ENCODE peak calls at places on chromosome 15, in five cellular contexts. One of them, this sample, is unnamed.

GRCh38 chr15:50138391-50138790 is 19.4 kb upstream of the ATP8B4 start:
- DNase-seq in stimulated activated CD4-positive, alpha-beta T cell treated with anti-CD3 and anti-CD28 coated beads, Interleukin-1b, Interleukin-23, amount 100 ng/mL, for 1 hour: no peak
- DNase-seq in activated CD4-positive, alpha-beta memory T cell treated with anti-CD3 and anti-CD28 coated beads, Interleukin-2, amount 10 ng/mL, durations not matched to agents 7 days and 5 days: no peak
- DNase-seq in NCI-H82: peak
- DNase-seq in activated CD8-positive, alpha-beta memory T cell treated with anti-CD3 and anti-CD28 coated beads, Interleukin-2, amount 50 U/mL, for 4 hours: no peak
- DNase-seq in this sample: no peak

GRCh38 chr15:68334661-68335124 is 57.1 kb downstream of the FEM1B start:
- DNase-seq in stimulated activated CD4-positive, alpha-beta T cell treated with anti-CD3 and anti-CD28 coated beads, Interleukin-1b, Interleukin-23, amount 100 ng/mL, for 1 hour: no peak
- DNase-seq in activated CD4-positive, alpha-beta memory T cell treated with anti-CD3 and anti-CD28 coated beads, Interleukin-2, amount 10 ng/mL, durations not matched to agents 7 days and 5 days: no peak
- DNase-seq in NCI-H82: no peak
- DNase-seq in activated CD8-positive, alpha-beta memory T cell treated with anti-CD3 and anti-CD28 coated beads, Interleukin-2, amount 50 U/mL, for 4 hours: no peak
- DNase-seq in this sample: no peak

GRCh38 chr15:31501074-31501473 is 174.4 kb downstream of the KLF13 start:
- DNase-seq in stimulated activated CD4-positive, alpha-beta T cell treated with anti-CD3 and anti-CD28 coated beads, Interleukin-1b, Interleukin-23, amount 100 ng/mL, for 1 hour: no peak
- DNase-seq in activated CD4-positive, alpha-beta memory T cell treated with anti-CD3 and anti-CD28 coated beads, Interleukin-2, amount 10 ng/mL, durations not matched to agents 7 days and 5 days: no peak
- DNase-seq in NCI-H82: no peak
- DNase-seq in activated CD8-positive, alpha-beta memory T cell treated with anti-CD3 and anti-CD28 coated beads, Interleukin-2, amount 50 U/mL, for 4 hours: no peak
- DNase-seq in this sample: no peak

GRCh38 chr15:88456733-88457132 is 10.5 kb downstream of the MRPL46 start:
- DNase-seq in stimulated activated CD4-positive, alpha-beta T cell treated with anti-CD3 and anti-CD28 coated beads, Interleukin-1b, Interleukin-23, amount 100 ng/mL, for 1 hour: no peak
- DNase-seq in activated CD4-positive, alpha-beta memory T cell treated with anti-CD3 and anti-CD28 coated beads, Interleukin-2, amount 10 ng/mL, durations not matched to agents 7 days and 5 days: no peak
- DNase-seq in NCI-H82: no peak
- DNase-seq in activated CD8-positive, alpha-beta memory T cell treated with anti-CD3 and anti-CD28 coated beads, Interleukin-2, amount 50 U/mL, for 4 hours: no peak
- DNase-seq in this sample: no peak

GRCh38 chr15:40285151-40285898 is 2.5 kb upstream of the ANKRD63 start:
- DNase-seq in stimulated activated CD4-positive, alpha-beta T cell treated with anti-CD3 and anti-CD28 coated beads, Interleukin-1b, Interleukin-23, amount 100 ng/mL, for 1 hour: no peak
- DNase-seq in activated CD4-positive, alpha-beta memory T cell treated with anti-CD3 and anti-CD28 coated beads, Interleukin-2, amount 10 ng/mL, durations not matched to agents 7 days and 5 days: no peak
- DNase-seq in NCI-H82: no peak
- DNase-seq in activated CD8-positive, alpha-beta memory T cell treated with anti-CD3 and anti-CD28 coated beads, Interleukin-2, amount 50 U/mL, for 4 hours: no peak
- DNase-seq in this sample: no peak

GRCh38 chr15:60695713-60696522 is 217.0 kb upstream of the ICE2 start:
- DNase-seq in stimulated activated CD4-positive, alpha-beta T cell treated with anti-CD3 and anti-CD28 coated beads, Interleukin-1b, Interleukin-23, amount 100 ng/mL, for 1 hour: peak
- DNase-seq in activated CD4-positive, alpha-beta memory T cell treated with anti-CD3 and anti-CD28 coated beads, Interleukin-2, amount 10 ng/mL, durations not matched to agents 7 days and 5 days: peak
- DNase-seq in NCI-H82: no peak
- DNase-seq in activated CD8-positive, alpha-beta memory T cell treated with anti-CD3 and anti-CD28 coated beads, Interleukin-2, amount 50 U/mL, for 4 hours: peak
- DNase-seq in this sample: no peak

GRCh38 chr15:73601449-73602425 is 31.5 kb downstream of the NPTN start:
- DNase-seq in stimulated activated CD4-positive, alpha-beta T cell treated with anti-CD3 and anti-CD28 coated beads, Interleukin-1b, Interleukin-23, amount 100 ng/mL, for 1 hour: no peak
- DNase-seq in activated CD4-positive, alpha-beta memory T cell treated with anti-CD3 and anti-CD28 coated beads, Interleukin-2, amount 10 ng/mL, durations not matched to agents 7 days and 5 days: no peak
- DNase-seq in NCI-H82: peak
- DNase-seq in activated CD8-positive, alpha-beta memory T cell treated with anti-CD3 and anti-CD28 coated beads, Interleukin-2, amount 50 U/mL, for 4 hours: no peak
- DNase-seq in this sample: peak

GRCh38 chr15:31197497-31198414 is 96.2 kb upstream of the TRPM1 start:
- DNase-seq in stimulated activated CD4-positive, alpha-beta T cell treated with anti-CD3 and anti-CD28 coated beads, Interleukin-1b, Interleukin-23, amount 100 ng/mL, for 1 hour: no peak
- DNase-seq in activated CD4-positive, alpha-beta memory T cell treated with anti-CD3 and anti-CD28 coated beads, Interleukin-2, amount 10 ng/mL, durations not matched to agents 7 days and 5 days: peak
- DNase-seq in NCI-H82: peak
- DNase-seq in activated CD8-positive, alpha-beta memory T cell treated with anti-CD3 and anti-CD28 coated beads, Interleukin-2, amount 50 U/mL, for 4 hours: peak
- DNase-seq in this sample: no peak

GRCh38 chr15:41490355-41490754 is 3.3 kb upstream of the ITPKA start:
- DNase-seq in stimulated activated CD4-positive, alpha-beta T cell treated with anti-CD3 and anti-CD28 coated beads, Interleukin-1b, Interleukin-23, amount 100 ng/mL, for 1 hour: no peak
- DNase-seq in activated CD4-positive, alpha-beta memory T cell treated with anti-CD3 and anti-CD28 coated beads, Interleukin-2, amount 10 ng/mL, durations not matched to agents 7 days and 5 days: no peak
- DNase-seq in NCI-H82: no peak
- DNase-seq in activated CD8-positive, alpha-beta memory T cell treated with anti-CD3 and anti-CD28 coated beads, Interleukin-2, amount 50 U/mL, for 4 hours: no peak
- DNase-seq in this sample: no peak

GRCh38 chr15:34879112-34879511 is 83.8 kb upstream of the ACTC1 start:
- DNase-seq in stimulated activated CD4-positive, alpha-beta T cell treated with anti-CD3 and anti-CD28 coated beads, Interleukin-1b, Interleukin-23, amount 100 ng/mL, for 1 hour: no peak
- DNase-seq in activated CD4-positive, alpha-beta memory T cell treated with anti-CD3 and anti-CD28 coated beads, Interleukin-2, amount 10 ng/mL, durations not matched to agents 7 days and 5 days: no peak
- DNase-seq in NCI-H82: no peak
- DNase-seq in activated CD8-positive, alpha-beta memory T cell treated with anti-CD3 and anti-CD28 coated beads, Interleukin-2, amount 50 U/mL, for 4 hours: no peak
- DNase-seq in this sample: no peak

GRCh38 chr15:70419046-70419445 is 321.3 kb upstream of the TLE3 start:
- DNase-seq in stimulated activated CD4-positive, alpha-beta T cell treated with anti-CD3 and anti-CD28 coated beads, Interleukin-1b, Interleukin-23, amount 100 ng/mL, for 1 hour: no peak
- DNase-seq in activated CD4-positive, alpha-beta memory T cell treated with anti-CD3 and anti-CD28 coated beads, Interleukin-2, amount 10 ng/mL, durations not matched to agents 7 days and 5 days: no peak
- DNase-seq in NCI-H82: peak
- DNase-seq in activated CD8-positive, alpha-beta memory T cell treated with anti-CD3 and anti-CD28 coated beads, Interleukin-2, amount 50 U/mL, for 4 hours: no peak
- DNase-seq in this sample: no peak

GRCh38 chr15:56244811-56245576 is 1.3 kb upstream of the RFX7 start:
- DNase-seq in stimulated activated CD4-positive, alpha-beta T cell treated with anti-CD3 and anti-CD28 coated beads, Interleukin-1b, Interleukin-23, amount 100 ng/mL, for 1 hour: no peak
- DNase-seq in activated CD4-positive, alpha-beta memory T cell treated with anti-CD3 and anti-CD28 coated beads, Interleukin-2, amount 10 ng/mL, durations not matched to agents 7 days and 5 days: peak
- DNase-seq in NCI-H82: peak
- DNase-seq in activated CD8-positive, alpha-beta memory T cell treated with anti-CD3 and anti-CD28 coated beads, Interleukin-2, amount 50 U/mL, for 4 hours: peak
- DNase-seq in this sample: peak

GRCh38 chr15:47870956-47871625 is 153.8 kb downstream of the SEMA6D start:
- DNase-seq in stimulated activated CD4-positive, alpha-beta T cell treated with anti-CD3 and anti-CD28 coated beads, Interleukin-1b, Interleukin-23, amount 100 ng/mL, for 1 hour: no peak
- DNase-seq in activated CD4-positive, alpha-beta memory T cell treated with anti-CD3 and anti-CD28 coated beads, Interleukin-2, amount 10 ng/mL, durations not matched to agents 7 days and 5 days: no peak
- DNase-seq in NCI-H82: peak
- DNase-seq in activated CD8-positive, alpha-beta memory T cell treated with anti-CD3 and anti-CD28 coated beads, Interleukin-2, amount 50 U/mL, for 4 hours: no peak
- DNase-seq in this sample: peak

GRCh38 chr15:101326462-101327146 is 31.6 kb upstream of the SNRPA1 start:
- DNase-seq in stimulated activated CD4-positive, alpha-beta T cell treated with anti-CD3 and anti-CD28 coated beads, Interleukin-1b, Interleukin-23, amount 100 ng/mL, for 1 hour: no peak
- DNase-seq in activated CD4-positive, alpha-beta memory T cell treated with anti-CD3 and anti-CD28 coated beads, Interleukin-2, amount 10 ng/mL, durations not matched to agents 7 days and 5 days: no peak
- DNase-seq in NCI-H82: no peak
- DNase-seq in activated CD8-positive, alpha-beta memory T cell treated with anti-CD3 and anti-CD28 coated beads, Interleukin-2, amount 50 U/mL, for 4 hours: no peak
- DNase-seq in this sample: peak

GRCh38 chr15:74040115-74040850 is 42.1 kb downstream of the GOLGA6A start:
- DNase-seq in stimulated activated CD4-positive, alpha-beta T cell treated with anti-CD3 and anti-CD28 coated beads, Interleukin-1b, Interleukin-23, amount 100 ng/mL, for 1 hour: no peak
- DNase-seq in activated CD4-positive, alpha-beta memory T cell treated with anti-CD3 and anti-CD28 coated beads, Interleukin-2, amount 10 ng/mL, durations not matched to agents 7 days and 5 days: no peak
- DNase-seq in NCI-H82: no peak
- DNase-seq in activated CD8-positive, alpha-beta memory T cell treated with anti-CD3 and anti-CD28 coated beads, Interleukin-2, amount 50 U/mL, for 4 hours: no peak
- DNase-seq in this sample: no peak

GRCh38 chr15:44676676-44677075 is 13.2 kb upstream of the SPG11 start:
- DNase-seq in stimulated activated CD4-positive, alpha-beta T cell treated with anti-CD3 and anti-CD28 coated beads, Interleukin-1b, Interleukin-23, amount 100 ng/mL, for 1 hour: no peak
- DNase-seq in activated CD4-positive, alpha-beta memory T cell treated with anti-CD3 and anti-CD28 coated beads, Interleukin-2, amount 10 ng/mL, durations not matched to agents 7 days and 5 days: peak
- DNase-seq in NCI-H82: no peak
- DNase-seq in activated CD8-positive, alpha-beta memory T cell treated with anti-CD3 and anti-CD28 coated beads, Interleukin-2, amount 50 U/mL, for 4 hours: no peak
- DNase-seq in this sample: no peak

GRCh38 chr15:66139816-66140215 is 113.7 kb downstream of the MEGF11 start:
- DNase-seq in stimulated activated CD4-positive, alpha-beta T cell treated with anti-CD3 and anti-CD28 coated beads, Interleukin-1b, Interleukin-23, amount 100 ng/mL, for 1 hour: no peak
- DNase-seq in activated CD4-positive, alpha-beta memory T cell treated with anti-CD3 and anti-CD28 coated beads, Interleukin-2, amount 10 ng/mL, durations not matched to agents 7 days and 5 days: no peak
- DNase-seq in NCI-H82: no peak
- DNase-seq in activated CD8-positive, alpha-beta memory T cell treated with anti-CD3 and anti-CD28 coated beads, Interleukin-2, amount 50 U/mL, for 4 hours: no peak
- DNase-seq in this sample: no peak

GRCh38 chr15:39855400-39855799 is 64.7 kb downstream of the GPR176 start:
- DNase-seq in stimulated activated CD4-positive, alpha-beta T cell treated with anti-CD3 and anti-CD28 coated beads, Interleukin-1b, Interleukin-23, amount 100 ng/mL, for 1 hour: no peak
- DNase-seq in activated CD4-positive, alpha-beta memory T cell treated with anti-CD3 and anti-CD28 coated beads, Interleukin-2, amount 10 ng/mL, durations not matched to agents 7 days and 5 days: no peak
- DNase-seq in NCI-H82: no peak
- DNase-seq in activated CD8-positive, alpha-beta memory T cell treated with anti-CD3 and anti-CD28 coated beads, Interleukin-2, amount 50 U/mL, for 4 hours: no peak
- DNase-seq in this sample: no peak

GRCh38 chr15:51224428-51224827 is 114.0 kb downstream of the CYP19A1 start:
- DNase-seq in stimulated activated CD4-positive, alpha-beta T cell treated with anti-CD3 and anti-CD28 coated beads, Interleukin-1b, Interleukin-23, amount 100 ng/mL, for 1 hour: no peak
- DNase-seq in activated CD4-positive, alpha-beta memory T cell treated with anti-CD3 and anti-CD28 coated beads, Interleukin-2, amount 10 ng/mL, durations not matched to agents 7 days and 5 days: no peak
- DNase-seq in NCI-H82: no peak
- DNase-seq in activated CD8-positive, alpha-beta memory T cell treated with anti-CD3 and anti-CD28 coated beads, Interleukin-2, amount 50 U/mL, for 4 hours: no peak
- DNase-seq in this sample: no peak

GRCh38 chr15:48914717-48915116 is 36.8 kb downstream of the EID1 start:
- DNase-seq in stimulated activated CD4-positive, alpha-beta T cell treated with anti-CD3 and anti-CD28 coated beads, Interleukin-1b, Interleukin-23, amount 100 ng/mL, for 1 hour: no peak
- DNase-seq in activated CD4-positive, alpha-beta memory T cell treated with anti-CD3 and anti-CD28 coated beads, Interleukin-2, amount 10 ng/mL, durations not matched to agents 7 days and 5 days: no peak
- DNase-seq in NCI-H82: no peak
- DNase-seq in activated CD8-positive, alpha-beta memory T cell treated with anti-CD3 and anti-CD28 coated beads, Interleukin-2, amount 50 U/mL, for 4 hours: no peak
- DNase-seq in this sample: no peak

GRCh38 chr15:99651023-99651807 is 82.0 kb downstream of the LYSMD4 start:
- DNase-seq in stimulated activated CD4-positive, alpha-beta T cell treated with anti-CD3 and anti-CD28 coated beads, Interleukin-1b, Interleukin-23, amount 100 ng/mL, for 1 hour: no peak
- DNase-seq in activated CD4-positive, alpha-beta memory T cell treated with anti-CD3 and anti-CD28 coated beads, Interleukin-2, amount 10 ng/mL, durations not matched to agents 7 days and 5 days: no peak
- DNase-seq in NCI-H82: no peak
- DNase-seq in activated CD8-positive, alpha-beta memory T cell treated with anti-CD3 and anti-CD28 coated beads, Interleukin-2, amount 50 U/mL, for 4 hours: no peak
- DNase-seq in this sample: no peak

GRCh38 chr15:44193651-44194396 is 1.2 kb downstream of the FRMD5 start:
- DNase-seq in stimulated activated CD4-positive, alpha-beta T cell treated with anti-CD3 and anti-CD28 coated beads, Interleukin-1b, Interleukin-23, amount 100 ng/mL, for 1 hour: no peak
- DNase-seq in activated CD4-positive, alpha-beta memory T cell treated with anti-CD3 and anti-CD28 coated beads, Interleukin-2, amount 10 ng/mL, durations not matched to agents 7 days and 5 days: no peak
- DNase-seq in NCI-H82: peak
- DNase-seq in activated CD8-positive, alpha-beta memory T cell treated with anti-CD3 and anti-CD28 coated beads, Interleukin-2, amount 50 U/mL, for 4 hours: no peak
- DNase-seq in this sample: peak

GRCh38 chr15:101045236-101045646 is 126.1 kb downstream of the LRRK1 start:
- DNase-seq in stimulated activated CD4-positive, alpha-beta T cell treated with anti-CD3 and anti-CD28 coated beads, Interleukin-1b, Interleukin-23, amount 100 ng/mL, for 1 hour: no peak
- DNase-seq in activated CD4-positive, alpha-beta memory T cell treated with anti-CD3 and anti-CD28 coated beads, Interleukin-2, amount 10 ng/mL, durations not matched to agents 7 days and 5 days: no peak
- DNase-seq in NCI-H82: no peak
- DNase-seq in activated CD8-positive, alpha-beta memory T cell treated with anti-CD3 and anti-CD28 coated beads, Interleukin-2, amount 50 U/mL, for 4 hours: no peak
- DNase-seq in this sample: no peak

GRCh38 chr15:66964111-66964738 is 101.2 kb upstream of the SMAD3 start:
- DNase-seq in stimulated activated CD4-positive, alpha-beta T cell treated with anti-CD3 and anti-CD28 coated beads, Interleukin-1b, Interleukin-23, amount 100 ng/mL, for 1 hour: no peak
- DNase-seq in activated CD4-positive, alpha-beta memory T cell treated with anti-CD3 and anti-CD28 coated beads, Interleukin-2, amount 10 ng/mL, durations not matched to agents 7 days and 5 days: no peak
- DNase-seq in NCI-H82: no peak
- DNase-seq in activated CD8-positive, alpha-beta memory T cell treated with anti-CD3 and anti-CD28 coated beads, Interleukin-2, amount 50 U/mL, for 4 hours: no peak
- DNase-seq in this sample: no peak

GRCh38 chr15:93111451-93111850 is 22.4 kb upstream of the RGMA start:
- DNase-seq in stimulated activated CD4-positive, alpha-beta T cell treated with anti-CD3 and anti-CD28 coated beads, Interleukin-1b, Interleukin-23, amount 100 ng/mL, for 1 hour: no peak
- DNase-seq in activated CD4-positive, alpha-beta memory T cell treated with anti-CD3 and anti-CD28 coated beads, Interleukin-2, amount 10 ng/mL, durations not matched to agents 7 days and 5 days: no peak
- DNase-seq in NCI-H82: no peak
- DNase-seq in activated CD8-positive, alpha-beta memory T cell treated with anti-CD3 and anti-CD28 coated beads, Interleukin-2, amount 50 U/mL, for 4 hours: no peak
- DNase-seq in this sample: no peak

GRCh38 chr15:59662260-59662659 is 4.9 kb upstream of the GTF2A2 start:
- DNase-seq in stimulated activated CD4-positive, alpha-beta T cell treated with anti-CD3 and anti-CD28 coated beads, Interleukin-1b, Interleukin-23, amount 100 ng/mL, for 1 hour: no peak
- DNase-seq in activated CD4-positive, alpha-beta memory T cell treated with anti-CD3 and anti-CD28 coated beads, Interleukin-2, amount 10 ng/mL, durations not matched to agents 7 days and 5 days: no peak
- DNase-seq in NCI-H82: no peak
- DNase-seq in activated CD8-positive, alpha-beta memory T cell treated with anti-CD3 and anti-CD28 coated beads, Interleukin-2, amount 50 U/mL, for 4 hours: no peak
- DNase-seq in this sample: no peak

GRCh38 chr15:62849316-62850129 is 193.0 kb upstream of the TPM1 start:
- DNase-seq in stimulated activated CD4-positive, alpha-beta T cell treated with anti-CD3 and anti-CD28 coated beads, Interleukin-1b, Interleukin-23, amount 100 ng/mL, for 1 hour: no peak
- DNase-seq in activated CD4-positive, alpha-beta memory T cell treated with anti-CD3 and anti-CD28 coated beads, Interleukin-2, amount 10 ng/mL, durations not matched to agents 7 days and 5 days: no peak
- DNase-seq in NCI-H82: no peak
- DNase-seq in activated CD8-positive, alpha-beta memory T cell treated with anti-CD3 and anti-CD28 coated beads, Interleukin-2, amount 50 U/mL, for 4 hours: no peak
- DNase-seq in this sample: no peak

GRCh38 chr15:27412413-27412812 is 441.4 kb downstream of the GABRG3 start:
- DNase-seq in stimulated activated CD4-positive, alpha-beta T cell treated with anti-CD3 and anti-CD28 coated beads, Interleukin-1b, Interleukin-23, amount 100 ng/mL, for 1 hour: no peak
- DNase-seq in activated CD4-positive, alpha-beta memory T cell treated with anti-CD3 and anti-CD28 coated beads, Interleukin-2, amount 10 ng/mL, durations not matched to agents 7 days and 5 days: no peak
- DNase-seq in NCI-H82: no peak
- DNase-seq in activated CD8-positive, alpha-beta memory T cell treated with anti-CD3 and anti-CD28 coated beads, Interleukin-2, amount 50 U/mL, for 4 hours: no peak
- DNase-seq in this sample: no peak

GRCh38 chr15:83978588-83978987 is 257.0 kb upstream of the GOLGA6L4 start:
- DNase-seq in stimulated activated CD4-positive, alpha-beta T cell treated with anti-CD3 and anti-CD28 coated beads, Interleukin-1b, Interleukin-23, amount 100 ng/mL, for 1 hour: no peak
- DNase-seq in activated CD4-positive, alpha-beta memory T cell treated with anti-CD3 and anti-CD28 coated beads, Interleukin-2, amount 10 ng/mL, durations not matched to agents 7 days and 5 days: no peak
- DNase-seq in NCI-H82: no peak
- DNase-seq in activated CD8-positive, alpha-beta memory T cell treated with anti-CD3 and anti-CD28 coated beads, Interleukin-2, amount 50 U/mL, for 4 hours: no peak
- DNase-seq in this sample: no peak

GRCh38 chr15:40873625-40874561 is at the start of gene RHOV:
- DNase-seq in stimulated activated CD4-positive, alpha-beta T cell treated with anti-CD3 and anti-CD28 coated beads, Interleukin-1b, Interleukin-23, amount 100 ng/mL, for 1 hour: no peak
- DNase-seq in activated CD4-positive, alpha-beta memory T cell treated with anti-CD3 and anti-CD28 coated beads, Interleukin-2, amount 10 ng/mL, durations not matched to agents 7 days and 5 days: peak
- DNase-seq in NCI-H82: peak
- DNase-seq in activated CD8-positive, alpha-beta memory T cell treated with anti-CD3 and anti-CD28 coated beads, Interleukin-2, amount 50 U/mL, for 4 hours: peak
- DNase-seq in this sample: no peak

GRCh38 chr15:100348578-100348977 is 6.8 kb upstream of the ADAMTS17 start:
- DNase-seq in stimulated activated CD4-positive, alpha-beta T cell treated with anti-CD3 and anti-CD28 coated beads, Interleukin-1b, Interleukin-23, amount 100 ng/mL, for 1 hour: no peak
- DNase-seq in activated CD4-positive, alpha-beta memory T cell treated with anti-CD3 and anti-CD28 coated beads, Interleukin-2, amount 10 ng/mL, durations not matched to agents 7 days and 5 days: no peak
- DNase-seq in NCI-H82: no peak
- DNase-seq in activated CD8-positive, alpha-beta memory T cell treated with anti-CD3 and anti-CD28 coated beads, Interleukin-2, amount 50 U/mL, for 4 hours: no peak
- DNase-seq in this sample: no peak

GRCh38 chr15:74399511-74400312 is 32.3 kb upstream of the CYP11A1 start:
- DNase-seq in stimulated activated CD4-positive, alpha-beta T cell treated with anti-CD3 and anti-CD28 coated beads, Interleukin-1b, Interleukin-23, amount 100 ng/mL, for 1 hour: no peak
- DNase-seq in activated CD4-positive, alpha-beta memory T cell treated with anti-CD3 and anti-CD28 coated beads, Interleukin-2, amount 10 ng/mL, durations not matched to agents 7 days and 5 days: peak
- DNase-seq in NCI-H82: no peak
- DNase-seq in activated CD8-positive, alpha-beta memory T cell treated with anti-CD3 and anti-CD28 coated beads, Interleukin-2, amount 50 U/mL, for 4 hours: peak
- DNase-seq in this sample: no peak

GRCh38 chr15:60551781-60552161 is 72.8 kb upstream of the ICE2 start:
- DNase-seq in stimulated activated CD4-positive, alpha-beta T cell treated with anti-CD3 and anti-CD28 coated beads, Interleukin-1b, Interleukin-23, amount 100 ng/mL, for 1 hour: no peak
- DNase-seq in activated CD4-positive, alpha-beta memory T cell treated with anti-CD3 and anti-CD28 coated beads, Interleukin-2, amount 10 ng/mL, durations not matched to agents 7 days and 5 days: no peak
- DNase-seq in NCI-H82: peak
- DNase-seq in activated CD8-positive, alpha-beta memory T cell treated with anti-CD3 and anti-CD28 coated beads, Interleukin-2, amount 50 U/mL, for 4 hours: no peak
- DNase-seq in this sample: no peak

GRCh38 chr15:52649686-52650085 is 29.5 kb downstream of the ATOSA start:
- DNase-seq in stimulated activated CD4-positive, alpha-beta T cell treated with anti-CD3 and anti-CD28 coated beads, Interleukin-1b, Interleukin-23, amount 100 ng/mL, for 1 hour: no peak
- DNase-seq in activated CD4-positive, alpha-beta memory T cell treated with anti-CD3 and anti-CD28 coated beads, Interleukin-2, amount 10 ng/mL, durations not matched to agents 7 days and 5 days: no peak
- DNase-seq in NCI-H82: no peak
- DNase-seq in activated CD8-positive, alpha-beta memory T cell treated with anti-CD3 and anti-CD28 coated beads, Interleukin-2, amount 50 U/mL, for 4 hours: no peak
- DNase-seq in this sample: no peak

This sample was measured in pons.